ENCODE peak calls at places on chromosomes 6 and 20, in eight cellular contexts. J is adipocyte; Y is CD4-positive, alpha-beta memory T cell; U is neural crest cell; I is activated naive CD8-positive, alpha-beta T cell treated with anti-CD3 and anti-CD28 coated beads for 36 hours; T is HAP-1; W is EH; A is NCI-H2029 treated with DMSO at 0.1 percent for 48 hours. Z is an unnamed sample.

GRCh38 chr6:149065658-149066556 is 251.6 kb upstream of the TAB2 start:
- DNase-seq in I (no peak), Y (peak), T (no peak), A (no peak), U (no peak), W (no peak), J (no peak), Z (no peak)

GRCh38 chr6:94623586-94623985 is 953.7 kb upstream of the MANEA start:
- DNase-seq in J (no peak), T (no peak), I (no peak), W (no peak), U (no peak), A (no peak), Y (no peak), Z (no peak)

GRCh38 chr6:170285482-170285881 is 5.4 kb downstream of the DLL1 start:
- DNase-seq in U (no peak), A (no peak), J (no peak), T (no peak), W (no peak), I (no peak), Y (no peak), Z (no peak)

GRCh38 chr6:70520575-70520974 is 46.2 kb upstream of the SDHAF4 start:
- DNase-seq in A (no peak), J (peak), T (no peak), I (no peak), U (no peak), Y (peak), W (peak), Z (no peak)

GRCh38 chr6:169868458-169868857 is 117.0 kb downstream of the ERMARD start:
- DNase-seq in J (no peak), I (peak), A (no peak), U (no peak), Y (no peak), W (no peak), T (no peak), Z (no peak)

GRCh38 chr6:33710296-33711121 is 991 bp downstream of the UQCC2 start:
- DNase-seq in A (no peak), T (no peak), Y (no peak), W (no peak), I (no peak), U (no peak), J (no peak), Z (no peak)

GRCh38 chr6:108113557-108114519 is 39.3 kb upstream of the OSTM1 start:
- DNase-seq in A (no peak), Y (no peak), U (peak), T (peak), W (peak), I (peak), J (peak), Z (peak)

GRCh38 chr20:61880706-61881105 is 185.0 kb downstream of the TAF4 start:
- DNase-seq in W (no peak), I (no peak), Y (no peak), T (no peak), J (no peak), A (no peak), U (no peak), Z (no peak)

GRCh38 chr6:37054580-37054979 is 49.1 kb downstream of the FGD2 start:
- DNase-seq in I (no peak), A (no peak), J (no peak), Y (no peak), U (no peak), T (no peak), W (no peak), Z (no peak)

GRCh38 chr6:37354526-37355384 is 972 bp downstream of the RNF8 start:
- DNase-seq in J (peak), U (no peak), W (peak), Y (no peak), I (peak), A (no peak), T (peak), Z (no peak)

GRCh38 chr20:3383878-3384495 is 23.5 kb downstream of the DNAAF9 start:
- DNase-seq in A (no peak), T (no peak), U (no peak), Y (no peak), W (no peak), J (no peak), I (peak), Z (no peak)

GRCh38 chr6:154440422-154441043 is 70.0 kb downstream of the CNKSR3 start:
- DNase-seq in Y (no peak), T (no peak), I (no peak), U (no peak), A (no peak), W (no peak), J (no peak), Z (no peak)

GRCh38 chr6:104087765-104088164 is 772.0 kb downstream of the HACE1 start:
- DNase-seq in I (no peak), U (no peak), A (no peak), Y (no peak), T (no peak), J (no peak), W (no peak), Z (no peak)

GRCh38 chr6:41021832-41022231 is 17.2 kb downstream of the UNC5CL start:
- DNase-seq in U (no peak), J (peak), I (no peak), T (no peak), Y (no peak), W (peak), A (no peak), Z (peak)

GRCh38 chr6:14547284-14548001 is 429.9 kb downstream of the CD83 start:
- DNase-seq in Y (no peak), W (no peak), U (no peak), A (peak), J (no peak), I (no peak), T (no peak), Z (no peak)

GRCh38 chr20:46491354-46491753 is 22.0 kb downstream of the ZNF334 start:
- DNase-seq in J (no peak), A (no peak), T (no peak), I (no peak), Y (no peak), W (no peak), U (no peak), Z (no peak)

GRCh38 chr6:57216235-57217101 is 5.6 kb downstream of the RAB23 start:
- DNase-seq in J (no peak), A (no peak), Y (no peak), I (no peak), U (no peak), T (no peak), W (peak), Z (no peak)

GRCh38 chr20:43959079-43959919 is 44.6 kb downstream of the TOX2 start:
- DNase-seq in W (no peak), I (no peak), T (no peak), U (no peak), J (no peak), A (peak), Y (peak), Z (no peak)

GRCh38 chr6:57252975-57253374 is 30.9 kb upstream of the RAB23 start:
- DNase-seq in U (no peak), A (no peak), Y (no peak), T (no peak), I (no peak), W (peak), J (peak), Z (no peak)

GRCh38 chr20:52372169-52372568 is 180.6 kb upstream of the ZFP64 start:
- DNase-seq in U (no peak), W (no peak), A (no peak), I (no peak), T (no peak), Y (no peak), J (no peak), Z (no peak)

GRCh38 chr6:32752580-32752979 is 10.8 kb downstream of the HLA-DQB2 start:
- DNase-seq in T (peak), A (no peak), U (no peak), I (no peak), W (peak), J (no peak), Y (no peak), Z (no peak)

GRCh38 chr6:44696686-44697085 is 309.2 kb downstream of the CDC5L start:
- DNase-seq in Y (no peak), U (no peak), J (no peak), W (peak), T (no peak), I (no peak), A (no peak), Z (no peak)

GRCh38 chr6:4615891-4616290 is 160.3 kb upstream of the CDYL start:
- DNase-seq in U (no peak), A (no peak), I (no peak), W (peak), T (no peak), J (peak), Y (no peak), Z (no peak)

GRCh38 chr6:169837529-169838250 is 86.3 kb downstream of the ERMARD start:
- DNase-seq in W (no peak), T (no peak), A (no peak), U (no peak), J (no peak), Y (no peak), I (no peak), Z (no peak)

GRCh38 chr6:42045538-42046460 is 4.5 kb upstream of the TAF8 start:
- DNase-seq in I (peak), W (peak), A (peak), Y (peak), T (peak), J (peak), U (no peak), Z (peak)

Z was measured in T1000.